ENCODE peak calls at places on chromosome 1, in four cellular contexts. H, W, I and G are unnamed samples.
A peak's percentile ranks its signal among the peaks of the same experiment; 100 is the strongest.

GRCh38 chr1:203342192-203342940 is 8.6 kb downstream of the FMOD start:
- DNase-seq in I (peak; percentile 89), H (peak; percentile 79), W (peak; percentile 83), G (peak; percentile 34)

GRCh38 chr1:205923663-205924435 is 19.4 kb downstream of the SLC26A9 start:
- DNase-seq in I (no peak), H (no peak), W (no peak), G (no peak)

GRCh38 chr1:45403298-45404079 is 63.2 kb upstream of the MUTYH start:
- DNase-seq in H (no peak), I (no peak), W (no peak), G (peak; percentile 65)

GRCh38 chr1:208177656-208178055 is 66.5 kb downstream of the PLXNA2 start:
- DNase-seq in I (no peak), H (no peak), W (no peak), G (no peak)

GRCh38 chr1:31645274-31645568 is 545 bp upstream of the PEF1 start:
- DNase-seq in I (no peak), W (no peak), H (no peak), G (no peak)

GRCh38 chr1:93416183-93416582 is 31.7 kb upstream of the FNBP1L start:
- DNase-seq in H (no peak), I (no peak), W (no peak), G (no peak)

GRCh38 chr1:151905070-151905442 is 4.3 kb downstream of the THEM4 start:
- DNase-seq in H (no peak), I (no peak), W (no peak), G (no peak)

GRCh38 chr1:37031419-37031818 is 2.9 kb downstream of the GRIK3 start:
- DNase-seq in I (no peak), H (no peak), W (no peak), G (no peak)

GRCh38 chr1:58575831-58576726 is 973 bp downstream of the TACSTD2 start:
- DNase-seq in H (no peak), I (no peak), W (no peak), G (no peak)

GRCh38 chr1:241499910-241500309 is 19.6 kb downstream of the FH start:
- DNase-seq in H (peak; percentile 50), I (no peak), W (peak; percentile 24), G (no peak)

GRCh38 chr1:54653036-54653435 is 11.4 kb downstream of the MROH7 start:
- DNase-seq in I (no peak), H (no peak), W (no peak), G (no peak)

GRCh38 chr1:58331156-58331555 is 215.4 kb downstream of the OMA1 start:
- DNase-seq in H (no peak), I (no peak), W (no peak), G (no peak)

GRCh38 chr1:38923607-38924006 is 18.0 kb downstream of the RHBDL2 start:
- DNase-seq in W (no peak), H (no peak), I (no peak), G (no peak)

GRCh38 chr1:59804301-59804700 is 10.4 kb upstream of the HOOK1 start:
- DNase-seq in W (no peak), I (no peak), H (no peak), G (no peak)

GRCh38 chr1:64691631-64692030 is 53.2 kb upstream of the RAVER2 start:
- DNase-seq in I (no peak), H (no peak), W (no peak), G (peak; percentile 75)

GRCh38 chr1:216600730-216601426 is 122.4 kb downstream of the ESRRG start:
- DNase-seq in I (peak; percentile 77), W (peak; percentile 74), H (peak; percentile 85), G (peak; percentile 42)

GRCh38 chr1:224435318-224435763 is 744 bp upstream of the WDR26 start:
- DNase-seq in W (peak; percentile 17), H (peak; percentile 18), I (peak; percentile 52), G (peak; percentile 48)

GRCh38 chr1:21869620-21870121 is 57.6 kb downstream of the LDLRAD2 start:
- DNase-seq in W (peak; percentile 83), H (no peak), I (no peak), G (peak; percentile 16)

GRCh38 chr1:244918422-244919319 is 54.3 kb upstream of the HNRNPU start:
- DNase-seq in H (peak; percentile 55), W (peak; percentile 49), I (peak; percentile 59), G (peak; percentile 39)

GRCh38 chr1:17984510-17985085 is 123.0 kb upstream of the IGSF21 start:
- DNase-seq in H (peak; percentile 75), W (peak; percentile 13), I (peak; percentile 86), G (no peak)

GRCh38 chr1:20483833-20484525 is 2.0 kb downstream of the CAMK2N1 start:
- DNase-seq in H (peak; percentile 72), W (no peak), I (peak; percentile 81), G (peak; percentile 61)

GRCh38 chr1:189706594-189706993 is 771.1 kb downstream of the BRINP3 start:
- DNase-seq in W (no peak), H (no peak), I (no peak), G (no peak)

GRCh38 chr1:216528816-216529215 is 105.6 kb upstream of the USH2A start:
- DNase-seq in H (no peak), W (no peak), I (no peak), G (peak; percentile 27)

GRCh38 chr1:167136191-167136614 is 42.3 kb downstream of the STYXL2 start:
- DNase-seq in H (peak; percentile 47), I (no peak), W (no peak), G (no peak)

GRCh38 chr1:81978945-81979344 is 178.2 kb downstream of the ADGRL2 start:
- DNase-seq in H (peak; percentile 57), W (no peak), I (no peak), G (no peak)

GRCh38 chr1:203089651-203090045 is 3.8 kb upstream of the MYOG start:
- DNase-seq in I (peak; percentile 45), H (peak; percentile 45), W (no peak), G (no peak)

GRCh38 chr1:176043537-176043936 is 163.5 kb downstream of the COP1 start:
- DNase-seq in I (no peak), H (no peak), W (no peak), G (no peak)

GRCh38 chr1:172359531-172359991 is 60.9 kb upstream of the C1orf105 start:
- DNase-seq in H (no peak), I (no peak), W (no peak), G (no peak)

GRCh38 chr1:19044975-19045831 is 88.7 kb upstream of the IFFO2 start:
- DNase-seq in I (no peak), W (no peak), H (no peak), G (no peak)

GRCh38 chr1:164841723-164842465 is 282.9 kb downstream of the PBX1 start:
- DNase-seq in W (no peak), I (no peak), H (no peak), G (no peak)

GRCh38 chr1:215900684-215901083 is 333.6 kb downstream of the KCTD3 start:
- DNase-seq in I (no peak), H (no peak), W (no peak), G (no peak)

GRCh38 chr1:234990874-234991801 is 137.5 kb downstream of the TOMM20 start:
- DNase-seq in I (no peak), H (no peak), W (no peak), G (no peak)

DNA sequence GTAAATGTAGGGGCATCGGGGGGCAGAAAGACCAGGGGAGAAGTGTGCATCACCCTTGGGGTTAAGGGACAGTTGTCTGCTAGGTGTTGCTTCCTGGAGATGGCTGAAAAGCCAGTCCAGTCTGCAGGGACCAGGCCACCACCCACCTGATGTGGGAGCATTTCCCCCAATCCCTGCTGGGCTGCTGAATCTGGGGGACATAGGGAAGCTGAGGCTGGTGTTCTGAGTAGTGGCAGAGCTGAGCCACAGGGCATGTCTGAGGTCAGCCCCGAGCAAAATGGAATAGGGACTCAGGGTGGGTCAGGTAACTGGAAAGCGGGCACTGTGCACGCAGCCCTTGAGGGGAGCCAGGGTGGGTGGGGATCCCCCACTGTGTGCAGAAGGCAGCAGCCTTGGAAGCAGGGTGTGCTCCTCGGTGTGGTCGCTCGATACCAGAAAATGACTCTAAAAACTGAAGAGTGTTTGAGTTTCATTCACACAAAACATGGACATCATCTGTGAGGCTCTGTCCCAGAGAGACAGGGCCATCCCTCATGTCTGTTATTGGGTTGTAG is 2.4 kb upstream of the CCNL2 start:
- DNase-seq in I (no peak), H (no peak), W (no peak), G (no peak)
- H3K4me1 ChIP-seq in I (peaks cover 23% of the 10 kb centered on the region), H (peaks cover 19% of the 10 kb centered on the region), W (peaks cover 37% of the 10 kb centered on the region), G (peaks cover 23% of the 10 kb centered on the region)

DNA sequence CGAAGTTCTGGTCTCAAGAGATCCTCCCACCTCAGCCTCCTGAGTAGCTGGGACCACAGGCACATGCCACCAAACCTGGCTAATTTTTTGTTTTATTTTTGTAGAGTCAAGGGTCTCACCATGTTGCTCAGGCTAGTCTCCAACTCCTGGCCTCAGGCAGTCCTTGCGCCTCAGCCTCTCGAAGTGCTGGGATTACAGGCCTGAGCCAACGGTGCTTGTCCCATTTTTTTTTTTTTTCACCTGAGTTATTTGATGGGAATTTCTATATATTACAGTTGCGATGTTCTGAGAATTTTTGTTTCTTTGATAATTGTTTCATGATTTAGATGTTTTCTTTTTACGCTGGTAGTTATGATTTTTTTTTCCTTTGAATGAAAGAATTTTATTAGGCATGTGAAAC is 2.5 kb downstream of the RABGAP1L start:
- DNase-seq in I (no peak), W (no peak), H (no peak), G (no peak)
- H3K4me2 ChIP-seq in I (no peak overlapping the region), W (no peak overlapping the region), H (no peak overlapping the region), G (no peak overlapping the region)

GRCh38 chr1:200374569-200375312 is 35.1 kb downstream of the ZNF281 start:
- DNase-seq in H (no peak), W (no peak), I (peak; percentile 28), G (peak; percentile 49)
- H3K4me1 ChIP-seq in H (peaks cover 25% of the 10 kb centered on the region), W (peaks cover 90% of the 10 kb centered on the region), I (peaks cover 10% of the 10 kb centered on the region), G (no peaks in the 10 kb centered on the region)

GRCh38 chr1:146036990-146037646 is 15.6 kb upstream of the HJV start:
- DNase-seq in I (peak; percentile 87), W (peak; percentile 64), H (peak; percentile 83), G (peak; percentile 80)
- H3K4me2 ChIP-seq in I (peak overlapping the region; percentile 75), W (peak overlapping the region; percentile 84), H (peak overlapping the region; percentile 78), G (peak overlapping the region; percentile 92)